ENCODE peak calls at places on chromosome 22, in five cellular contexts. T is adrenal gland; E is prostate gland; U is stimulated activated CD4-positive, alpha-beta T cell treated with anti-CD3 and anti-CD28 coated beads, Interleukin-4, amount 100 ng/mL, for 4 hours; L is GM04504. X is an unnamed sample.

GRCh38 chr22:32985899-32986772 is 72.0 kb downstream of the SYN3 start:
- DNase-seq in E (peak; percentile 77), T (peak; percentile 93), L (peak; percentile 63), U (peak; percentile 12), X (no peak)

GRCh38 chr22:39556970-39557811 is 13.4 kb upstream of the CACNA1I start:
- DNase-seq in E (no peak), L (no peak), U (peak; percentile 59), T (peak; percentile 70), X (no peak)

GRCh38 chr22:24165673-24166072 is 15.6 kb upstream of the SUSD2 start:
- DNase-seq in E (no peak), L (no peak), U (no peak), T (no peak), X (no peak)

GRCh38 chr22:50396751-50397370 is 53.7 kb downstream of the PPP6R2 start:
- DNase-seq in T (no peak), L (no peak), E (no peak), U (no peak), X (no peak)

GRCh38 chr22:27347951-27348350 is 453.6 kb downstream of the MN1 start:
- DNase-seq in L (no peak), U (no peak), E (no peak), T (no peak), X (no peak)

GRCh38 chr22:45731041-45731797 is 59.6 kb downstream of the ATXN10 start:
- DNase-seq in E (no peak), U (no peak), T (no peak), L (no peak), X (no peak)

GRCh38 chr22:42799061-42799460 is 58.0 kb downstream of the ARFGAP3 start:
- DNase-seq in U (no peak), E (no peak), T (peak; percentile 48), L (no peak), X (no peak)

GRCh38 chr22:30408388-30409101 is 11.7 kb downstream of the SEC14L2 start:
- DNase-seq in U (no peak), L (peak; percentile 65), T (no peak), E (no peak), X (no peak)

GRCh38 chr22:38947321-38948112 is 9.9 kb upstream of the APOBEC3A start:
- DNase-seq in T (no peak), L (no peak), U (no peak), E (no peak), X (no peak)

X was measured in activated B cell treated with CpG ODN at 0.5 μM for 24 hours.